ENCODE peak calls at places on chromosome 17, in four cellular contexts. M is uterus, S is left ventricle myocardium inferior, B is heart right ventricle. P is an unnamed sample.

GRCh38 chr17:28216032-28216431 is 103.0 kb upstream of the TMEM97 start:
- DNase-seq in M (no peak), S (no peak), B (no peak), P (no peak)

GRCh38 chr17:8062435-8062806 is 23.6 kb downstream of the ALOX15B start:
- DNase-seq in M (no peak), S (no peak), B (no peak), P (no peak)

GRCh38 chr17:9890124-9890523 is 14.9 kb downstream of the RCVRN start:
- DNase-seq in M (no peak), S (no peak), B (peak; percentile 36), P (no peak)

GRCh38 chr17:9444687-9445086 is 130.9 kb downstream of the STX8 start:
- DNase-seq in M (no peak), S (no peak), B (no peak), P (no peak)

GRCh38 chr17:9242983-9243382 is 221.7 kb downstream of the NTN1 start:
- DNase-seq in M (no peak), S (no peak), B (no peak), P (no peak)

GRCh38 chr17:20109121-20109520 is 100.0 kb downstream of the SPECC1 start:
- DNase-seq in M (no peak), S (no peak), B (no peak), P (no peak)

GRCh38 chr17:34760931-34761500 is 181.6 kb downstream of the TMEM132E start:
- DNase-seq in M (no peak), S (no peak), B (no peak), P (no peak)

GRCh38 chr17:48791128-48792032 is 25.6 kb downstream of the TTLL6 start:
- DNase-seq in M (peak; percentile 75), S (peak; percentile 56), B (peak; percentile 23), P (peak; percentile 94)

GRCh38 chr17:77281904-77282367 is 141.2 kb downstream of the SEC14L1 start:
- DNase-seq in M (no peak), S (no peak), B (no peak), P (no peak)

GRCh38 chr17:40553694-40554534 is 11.4 kb downstream of the CCR7 start:
- DNase-seq in M (peak; percentile 82), S (peak; percentile 74), B (peak; percentile 78), P (peak; percentile 91)

GRCh38 chr17:62895256-62895649 is 70.8 kb upstream of the TANC2 start:
- DNase-seq in M (no peak), S (no peak), B (no peak), P (no peak)

GRCh38 chr17:56752263-56752662 is 81.5 kb downstream of the C17orf67 start:
- DNase-seq in M (no peak), S (no peak), B (no peak), P (no peak)

GRCh38 chr17:15910791-15911190 is 34.1 kb upstream of the ADORA2B start:
- DNase-seq in M (no peak), S (no peak), B (no peak), P (no peak)

GRCh38 chr17:74872313-74873035 is at the start of gene FDXR:
- DNase-seq in M (no peak), S (no peak), B (no peak), P (peak; percentile 93)

GRCh38 chr17:77319211-77320031 is 178.7 kb downstream of the SEC14L1 start:
- DNase-seq in M (peak; percentile 88), S (peak; percentile 83), B (peak; percentile 76), P (peak; percentile 96)

GRCh38 chr17:64153565-64153964 is 23.6 kb upstream of the ERN1 start:
- DNase-seq in M (no peak), S (no peak), B (no peak), P (no peak)

GRCh38 chr17:51352798-51353197 is 92.5 kb downstream of the UTP18 start:
- DNase-seq in M (no peak), S (no peak), B (no peak), P (no peak)

GRCh38 chr17:57379237-57380054 is 123.1 kb downstream of the MSI2 start:
- DNase-seq in M (peak; percentile 18), S (no peak), B (no peak), P (no peak)

GRCh38 chr17:21258593-21258992 is 5.4 kb upstream of the NATD1 start:
- DNase-seq in M (no peak), S (no peak), B (no peak), P (no peak)

GRCh38 chr17:32152130-32152529 is 9.8 kb downstream of the RHOT1 start:
- DNase-seq in M (no peak), S (no peak), B (no peak), P (peak; percentile 7)

GRCh38 chr17:75130059-75130631 is 1.4 kb downstream of the NT5C start:
- DNase-seq in M (no peak), S (no peak), B (no peak), P (no peak)

GRCh38 chr17:50542795-50543774 is 3.9 kb upstream of the SPATA20 start:
- DNase-seq in M (no peak), S (no peak), B (peak; percentile 31), P (no peak)

GRCh38 chr17:37766951-37767350 is 22.1 kb upstream of the HNF1B start:
- DNase-seq in M (no peak), S (no peak), B (no peak), P (no peak)

GRCh38 chr17:47704116-47704515 is 10.2 kb downstream of the TBKBP1 start:
- DNase-seq in M (no peak), S (peak; percentile 30), B (no peak), P (no peak)

GRCh38 chr17:33234930-33235685 is 58.0 kb downstream of the ASIC2 start:
- DNase-seq in M (peak; percentile 75), S (peak; percentile 54), B (peak; percentile 40), P (no peak)

GRCh38 chr17:82645516-82645915 is 2.7 kb downstream of the WDR45B start:
- DNase-seq in M (no peak), S (no peak), B (no peak), P (no peak)

GRCh38 chr17:72710185-72710584 is 382.3 kb downstream of the SLC39A11 start:
- DNase-seq in M (no peak), S (no peak), B (no peak), P (no peak)

GRCh38 chr17:40284085-40284713 is 3.5 kb upstream of the CDC6 start:
- DNase-seq in M (no peak), S (no peak), B (no peak), P (no peak)

GRCh38 chr17:38352245-38353083 is 820 bp downstream of the SOCS7 start:
- DNase-seq in M (peak; percentile 33), S (peak; percentile 26), B (peak; percentile 39), P (no peak)

GRCh38 chr17:65277576-65277975 is 140.4 kb downstream of the RGS9 start:
- DNase-seq in M (no peak), S (no peak), B (no peak), P (no peak)

GRCh38 chr17:68351395-68351794 is 60.1 kb downstream of the ARSG start:
- DNase-seq in M (peak; percentile 56), S (peak; percentile 30), B (peak; percentile 24), P (no peak)

GRCh38 chr17:45146166-45146565 is 2.1 kb upstream of the HEXIM1 start:
- DNase-seq in M (no peak), S (peak; percentile 10), B (no peak), P (no peak)

GRCh38 chr17:8479431-8479947 is 43.8 kb downstream of the NDEL1 start:
- DNase-seq in M (no peak), S (peak; percentile 58), B (peak; percentile 44), P (no peak)

GRCh38 chr17:72258711-72259110 is 137.9 kb downstream of the SOX9 start:
- DNase-seq in M (no peak), S (no peak), B (no peak), P (no peak)

GRCh38 chr17:18041776-18042175 is 2.6 kb downstream of the GID4 start:
- DNase-seq in M (no peak), S (no peak), B (no peak), P (no peak)

DNA sequence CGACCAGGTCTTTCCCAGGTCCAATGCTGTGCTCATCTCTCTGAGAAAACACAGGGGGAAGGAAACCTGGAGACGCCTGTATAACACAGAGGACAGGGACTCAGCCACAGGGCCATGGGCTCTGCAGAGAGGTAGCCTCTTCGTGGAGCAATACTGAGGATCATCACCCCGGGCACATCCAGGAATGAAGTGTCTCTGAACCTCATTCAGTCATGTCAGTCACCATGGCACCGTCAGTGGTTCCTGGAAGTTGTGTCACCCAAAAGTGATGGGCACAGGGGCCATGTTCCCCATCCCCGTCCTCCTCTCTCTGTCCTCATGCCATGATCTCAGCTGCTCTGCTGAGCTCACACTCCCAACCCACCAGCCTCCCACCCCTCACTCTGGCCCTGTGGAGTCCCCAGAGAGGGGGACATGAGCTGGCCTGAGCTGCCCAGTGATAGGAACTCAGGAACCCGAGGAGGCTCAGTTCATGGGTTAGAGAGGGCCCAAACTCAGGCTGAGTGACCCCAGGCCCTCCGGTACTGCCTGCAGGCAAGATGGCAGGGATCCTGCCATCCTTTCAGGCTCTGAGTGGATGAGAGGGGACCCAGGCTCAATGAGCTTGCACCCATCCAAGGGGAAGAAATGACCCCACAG is 53.4 kb downstream of the PITPNM3 start:
- DNase-seq in M (no peak), S (no peak), B (no peak), P (no peak)
- H3K27ac ChIP-seq in M (no peak overlapping the region), S (no peak overlapping the region), B (no peak overlapping the region), P (no peak overlapping the region)

DNA sequence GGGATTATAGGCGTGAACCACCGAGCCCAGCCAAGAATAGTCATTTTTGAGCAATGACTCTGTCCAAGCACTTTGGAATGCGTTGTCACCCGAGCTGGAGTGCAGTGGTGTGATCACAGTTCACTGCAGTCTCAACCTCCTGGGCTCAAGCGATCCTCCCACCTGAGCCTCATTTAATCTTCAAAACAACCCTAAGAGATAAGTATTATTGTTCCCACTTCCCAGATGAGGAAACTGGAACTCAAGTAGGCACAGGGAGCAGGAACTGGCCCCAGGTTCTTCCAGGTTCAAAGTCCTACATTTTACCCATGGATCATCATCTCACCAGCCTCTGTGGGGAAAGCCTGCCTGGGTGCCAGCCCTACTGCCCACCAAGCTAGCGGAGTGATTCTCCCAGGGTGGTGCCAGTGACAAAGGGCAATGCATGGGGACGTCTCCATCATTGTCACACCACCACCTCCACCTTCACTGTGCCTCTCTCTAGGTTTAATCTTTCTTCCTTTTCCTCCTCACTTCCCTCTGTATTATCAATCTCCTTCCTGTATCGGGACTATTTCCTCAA is 11.3 kb upstream of the RNF157 start:
- DNase-seq in M (no peak), S (no peak), B (no peak), P (no peak)
- TF ChIP-seq CTCF in M (no peak), S (no peak), B (no peak), P (no peak)

GRCh38 chr17:81082177-81083073 is 47.5 kb downstream of the BAIAP2 start:
- DNase-seq in M (no peak), S (peak; percentile 66), B (peak; percentile 51), P (no peak)
- H3K27ac ChIP-seq in M (peak overlapping the region; percentile 18), S (peak overlapping the region; percentile 90), B (peak overlapping the region; percentile 78), P (no peak overlapping the region)

DNA sequence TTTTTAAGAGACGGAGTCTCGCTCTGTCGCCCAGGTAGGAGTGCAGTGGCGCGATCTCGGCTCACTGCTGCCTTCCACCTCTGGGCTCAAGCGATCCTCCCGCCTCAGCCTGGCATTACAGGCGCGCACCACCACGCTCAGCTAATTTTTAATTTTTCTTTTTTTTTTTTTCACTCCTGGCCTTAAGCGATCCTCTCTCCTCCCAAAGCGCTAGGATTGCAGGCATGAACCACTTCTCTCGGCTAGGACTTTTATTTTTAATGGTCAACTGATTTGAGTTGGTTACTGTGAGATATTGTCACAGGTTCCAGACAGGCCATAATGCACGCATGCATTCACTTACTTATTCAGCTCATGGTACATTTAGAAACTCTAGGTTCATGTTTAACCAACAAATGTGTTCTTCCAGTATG is 888 bp downstream of the PIGW start:
- DNase-seq in M (no peak), S (no peak), B (no peak), P (no peak)
- TF ChIP-seq CTCF in M (no peak), S (peak; percentile 20), B (no peak), P (no peak)